ENCODE peak calls at places on chromosomes 4 and X, in seven cellular contexts. I, Y, P, J, B, E and O are unnamed samples.

GRCh38 chr4:39713691-39714090 is 15.8 kb downstream of the UBE2K start:
- DNase-seq in I (peak), Y (no peak), P (no peak), J (no peak), B (no peak), E (no peak), O (no peak)

GRCh38 chr4:114286275-114286674 is 306.8 kb upstream of the ARSJ start:
- DNase-seq in I (no peak), Y (no peak), P (no peak), J (no peak), B (no peak), E (peak), O (no peak)

GRCh38 chrX:153974003-153974725 is 1.6 kb downstream of the TMEM187 start:
- DNase-seq in I (no peak), Y (no peak), P (peak), J (no peak), B (no peak), E (no peak), O (no peak)

GRCh38 chr4:3401436-3402171 is 40.2 kb upstream of the HGFAC start:
- DNase-seq in I (no peak), Y (peak), P (no peak), J (no peak), B (no peak), E (no peak), O (no peak)

GRCh38 chr4:28073860-28074555 is 1213.4 kb downstream of the STIM2 start:
- DNase-seq in I (no peak), Y (no peak), P (no peak), J (no peak), B (no peak), E (no peak), O (no peak)

GRCh38 chr4:7893539-7893938 is 46.1 kb downstream of the AFAP1 start:
- DNase-seq in I (no peak), Y (no peak), P (no peak), J (no peak), B (no peak), E (no peak), O (no peak)

GRCh38 chr4:3302786-3303444 is 10.1 kb downstream of the RGS12 start:
- DNase-seq in I (no peak), Y (no peak), P (no peak), J (no peak), B (no peak), E (no peak), O (no peak)

GRCh38 chrX:115913575-115913974 is 257.0 kb upstream of the AGTR2 start:
- DNase-seq in I (no peak), Y (no peak), P (no peak), J (no peak), B (no peak), E (no peak), O (no peak)

GRCh38 chrX:48520976-48521352 is 644 bp upstream of the EBP start:
- DNase-seq in I (no peak), Y (no peak), P (no peak), J (no peak), B (no peak), E (no peak), O (no peak)

GRCh38 chr4:152041304-152041703 is 280.5 kb upstream of the GATB start:
- DNase-seq in I (no peak), Y (no peak), P (no peak), J (no peak), B (no peak), E (no peak), O (no peak)

GRCh38 chr4:138175337-138175794 is 66.8 kb downstream of the SLC7A11 start:
- DNase-seq in I (peak), Y (no peak), P (no peak), J (no peak), B (no peak), E (no peak), O (no peak)

GRCh38 chrX:111465664-111466063 is 45.8 kb upstream of the SERTM2 start:
- DNase-seq in I (no peak), Y (no peak), P (no peak), J (no peak), B (no peak), E (no peak), O (no peak)

GRCh38 chr4:111869339-111869738 is 275.9 kb upstream of the FAM241A start:
- DNase-seq in I (no peak), Y (no peak), P (no peak), J (no peak), B (no peak), E (no peak), O (no peak)

GRCh38 chrX:86806786-86807185 is 658.5 kb downstream of the DACH2 start:
- DNase-seq in I (no peak), Y (no peak), P (no peak), J (no peak), B (no peak), E (no peak), O (no peak)

GRCh38 chr4:84948056-84948455 is 18.4 kb downstream of the WDFY3 start:
- DNase-seq in I (peak), Y (no peak), P (no peak), J (no peak), B (no peak), E (no peak), O (no peak)

GRCh38 chr4:54586343-54586953 is 71.3 kb upstream of the KIT start:
- DNase-seq in I (peak), Y (peak), P (no peak), J (no peak), B (no peak), E (no peak), O (no peak)

GRCh38 chr4:78863254-78863869 is 75.9 kb downstream of the PAQR3 start:
- DNase-seq in I (no peak), Y (no peak), P (no peak), J (no peak), B (no peak), E (no peak), O (no peak)

GRCh38 chr4:88010921-88011320 is 3.5 kb downstream of the PKD2 start:
- DNase-seq in I (no peak), Y (no peak), P (no peak), J (no peak), B (no peak), E (no peak), O (no peak)

GRCh38 chrX:19799319-19800182 is 87.8 kb downstream of the SH3KBP1 start:
- DNase-seq in I (peak), Y (no peak), P (no peak), J (no peak), B (peak), E (no peak), O (peak)